ENCODE peak calls at places on chromosomes 11 and 22, in nine cellular contexts. X, A, Y, Q, U, W, F, Z and D are unnamed samples.

GRCh38 chr11:2114430-2115241 is 24.6 kb downstream of the IGF2 start:
- DNase-seq in X (peak; percentile 31), A (no peak), Y (no peak), Q (no peak), U (no peak), W (no peak), F (no peak), Z (no peak), D (no peak)

GRCh38 chr11:27116684-27117083 is 76.1 kb downstream of the BBOX1 start:
- DNase-seq in X (peak; percentile 78), A (no peak), Y (no peak), Q (no peak), U (no peak), W (no peak), F (no peak), Z (no peak), D (no peak)

GRCh38 chr11:75265851-75266531 is 25.4 kb downstream of the TPBGL start:
- DNase-seq in X (peak; percentile 50), A (no peak), Y (no peak), Q (peak; percentile 78), U (no peak), W (no peak), F (peak; percentile 19), Z (no peak), D (no peak)

GRCh38 chr11:108170191-108170590 is 48.8 kb downstream of the ACAT1 start:
- DNase-seq in X (no peak), A (no peak), Y (no peak), Q (no peak), U (no peak), W (no peak), F (no peak), Z (no peak), D (no peak)

GRCh38 chr11:14357843-14358728 is 897 bp downstream of the RRAS2 start:
- DNase-seq in X (peak; percentile 76), A (no peak), Y (peak; percentile 60), Q (no peak), U (peak; percentile 37), W (peak; percentile 70), F (peak; percentile 54), Z (peak; percentile 68), D (peak; percentile 74)

GRCh38 chr11:10478574-10479550 is 23.8 kb downstream of the AMPD3 start:
- DNase-seq in X (no peak), A (no peak), Y (no peak), Q (peak; percentile 77), U (no peak), W (no peak), F (no peak), Z (no peak), D (no peak)

GRCh38 chr22:46766611-46767010 is 4.2 kb downstream of the TBC1D22A start:
- DNase-seq in X (no peak), A (no peak), Y (no peak), Q (no peak), U (no peak), W (no peak), F (no peak), Z (no peak), D (no peak)

GRCh38 chr11:117217141-117217609 is 14.7 kb downstream of the PCSK7 start:
- DNase-seq in X (peak; percentile 98), A (no peak), Y (no peak), Q (no peak), U (no peak), W (no peak), F (peak; percentile 88), Z (no peak), D (no peak)

GRCh38 chr11:72378704-72379383 is 55.5 kb downstream of the CLPB start:
- DNase-seq in X (peak; percentile 62), A (no peak), Y (no peak), Q (no peak), U (no peak), W (no peak), F (peak; percentile 48), Z (no peak), D (no peak)

GRCh38 chr11:45924036-45924915 is 1.8 kb downstream of the LARGE2 start:
- DNase-seq in X (no peak), A (no peak), Y (no peak), Q (peak; percentile 82), U (no peak), W (no peak), F (no peak), Z (peak; percentile 48), D (no peak)

GRCh38 chr11:102157219-102157618 is 47.0 kb downstream of the YAP1 start:
- DNase-seq in X (peak; percentile 97), A (no peak), Y (peak; percentile 13), Q (no peak), U (no peak), W (peak; percentile 37), F (peak; percentile 85), Z (no peak), D (no peak)

GRCh38 chr11:125398475-125398874 is 97.6 kb downstream of the FEZ1 start:
- DNase-seq in X (no peak), A (no peak), Y (no peak), Q (no peak), U (no peak), W (no peak), F (no peak), Z (no peak), D (no peak)

GRCh38 chr11:2265396-2265795 is 5.0 kb downstream of the ASCL2 start:
- DNase-seq in X (no peak), A (no peak), Y (no peak), Q (peak; percentile 77), U (no peak), W (no peak), F (no peak), Z (peak; percentile 82), D (no peak)

GRCh38 chr22:42432020-42432596 is at the start of gene NFAM1:
- DNase-seq in X (no peak), A (no peak), Y (no peak), Q (no peak), U (no peak), W (no peak), F (no peak), Z (peak; percentile 46), D (no peak)

GRCh38 chr22:28019360-28019759 is 100.3 kb upstream of the PITPNB start:
- DNase-seq in X (no peak), A (no peak), Y (no peak), Q (peak; percentile 82), U (no peak), W (no peak), F (no peak), Z (no peak), D (no peak)

GRCh38 chr11:95156916-95157568 is 67.4 kb downstream of the ENDOD1 start:
- DNase-seq in X (peak; percentile 39), A (no peak), Y (no peak), Q (no peak), U (no peak), W (no peak), F (no peak), Z (no peak), D (no peak)

GRCh38 chr11:1778141-1778911 is 14.6 kb upstream of the CTSD start:
- DNase-seq in X (no peak), A (no peak), Y (no peak), Q (peak; percentile 82), U (no peak), W (peak; percentile 75), F (no peak), Z (no peak), D (no peak)

GRCh38 chr11:87356428-87356827 is 318.7 kb downstream of the TMEM135 start:
- DNase-seq in X (no peak), A (no peak), Y (no peak), Q (no peak), U (no peak), W (no peak), F (no peak), Z (no peak), D (no peak)
- TF ChIP-seq CTCF in X (no peak), A (no peak), Y (no peak), Q (no peak), U (no peak), W (no peak), F (no peak), Z (no peak), D (no peak)

DNA sequence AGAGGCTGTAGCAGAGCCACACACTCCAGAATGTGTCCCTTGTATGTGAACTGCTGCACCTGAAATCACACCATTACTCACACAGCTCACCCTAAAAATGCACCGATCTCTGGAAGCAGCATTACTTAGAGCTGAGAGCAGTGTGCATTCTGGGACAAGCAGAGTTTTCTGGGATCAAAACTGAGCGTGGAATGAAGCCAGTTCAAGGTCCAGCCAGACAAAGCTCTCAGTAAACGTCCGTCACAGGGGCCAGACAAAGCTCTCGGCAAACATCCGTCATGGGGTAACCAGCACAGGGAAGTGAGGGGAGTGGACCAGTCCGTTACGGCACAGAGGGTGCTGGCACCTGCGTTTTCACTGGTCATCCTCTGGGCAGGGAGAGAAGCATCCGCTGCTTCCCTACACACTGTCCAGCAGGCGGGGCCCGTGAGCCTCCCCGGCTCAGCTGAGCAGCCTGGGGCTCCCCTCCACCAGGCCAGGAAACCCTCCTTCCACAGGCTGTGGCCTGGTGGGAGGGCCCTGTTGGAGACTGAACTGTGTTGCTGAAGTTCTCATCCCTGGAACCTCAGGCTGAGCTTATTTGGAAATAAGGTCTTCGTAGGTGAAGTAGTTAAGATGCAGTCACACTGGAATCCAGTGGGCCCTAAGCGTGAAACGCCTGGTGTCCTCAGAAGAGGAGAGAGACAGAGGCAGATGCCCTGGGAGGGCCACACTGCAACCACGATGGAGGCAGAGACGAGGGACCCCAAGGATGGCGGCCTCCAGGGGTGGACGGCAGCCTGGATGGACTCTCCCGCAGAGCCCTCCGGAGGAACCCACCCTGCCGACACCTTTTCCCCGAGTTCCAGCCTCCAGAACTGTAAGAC is 883.9 kb downstream of the BRD1 start:
- DNase-seq in X (no peak), A (no peak), Y (no peak), Q (peak; percentile 74), U (no peak), W (no peak), F (no peak), Z (no peak), D (peak; percentile 76)
- TF ChIP-seq CTCF in X (no peak), A (no peak), Y (no peak), Q (no peak), U (peak; percentile 67), W (no peak), F (no peak), Z (no peak), D (peak; percentile 67)

GRCh38 chr22:49983148-49984042 is 22.8 kb downstream of the PIM3 start:
- DNase-seq in X (peak; percentile 46), A (no peak), Y (no peak), Q (peak; percentile 82), U (no peak), W (no peak), F (no peak), Z (peak; percentile 88), D (no peak)
- TF ChIP-seq CTCF in X (peak; percentile 45), A (peak; percentile 36), Y (no peak), Q (no peak), U (no peak), W (peak; percentile 63), F (peak; percentile 28), Z (peak; percentile 75), D (peak; percentile 68)

DNA sequence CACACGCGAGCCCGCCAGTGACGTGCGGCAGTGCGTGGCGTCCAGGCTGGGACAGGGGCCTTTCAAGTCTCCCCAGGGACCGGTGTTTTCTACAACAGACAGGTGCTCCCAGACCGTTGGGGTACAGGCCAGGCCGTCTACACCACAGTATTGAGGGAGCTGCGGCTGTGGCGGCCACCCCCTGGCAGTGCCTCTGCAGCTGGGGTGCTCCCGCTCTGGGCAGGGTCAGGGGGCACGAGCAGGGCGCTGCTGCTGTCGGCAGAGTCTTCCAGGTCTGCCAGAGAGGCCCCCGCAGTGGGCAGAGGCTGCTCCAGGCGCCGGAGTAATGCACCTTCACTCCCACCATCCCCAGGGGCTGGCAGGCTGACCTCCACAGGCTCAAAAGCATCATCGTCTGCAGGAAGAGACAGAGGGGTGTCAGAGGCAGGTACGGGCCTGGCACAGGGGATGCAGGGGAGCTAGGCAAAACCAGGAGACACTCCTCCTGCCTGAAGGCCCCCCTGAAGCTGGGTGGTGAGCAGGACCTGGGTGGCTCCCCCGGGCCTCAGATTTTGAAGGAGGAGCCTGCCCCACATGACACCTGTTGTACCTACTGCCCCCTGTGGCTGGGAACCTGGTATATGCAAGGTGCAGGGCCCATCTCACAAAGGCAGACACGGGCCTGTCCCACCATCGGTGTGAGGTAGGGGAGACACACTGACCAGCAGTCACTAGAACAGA is 83.3 kb downstream of the DGCR2 start:
- DNase-seq in X (no peak), A (no peak), Y (no peak), Q (peak; percentile 83), U (no peak), W (no peak), F (no peak), Z (no peak), D (no peak)
- TF ChIP-seq CTCF in X (no peak), A (peak; percentile 19), Y (no peak), Q (no peak), U (peak; percentile 17), W (no peak), F (no peak), Z (no peak), D (no peak)